ENCODE peak calls at places on chromosomes 4 and X, in four cellular contexts. J is lung, E is brain microvascular endothelial cell, O is astrocyte of the cerebellum. D is an unnamed sample.

GRCh38 chr4:101345596-101346311 is 1.6 kb downstream of the PPP3CA start:
- DNase-seq in J (peak), E (peak), O (no peak), D (no peak)

GRCh38 chr4:71974681-71975080 is 57.1 kb upstream of the NPFFR2 start:
- DNase-seq in J (no peak), E (peak), O (peak), D (peak)

GRCh38 chr4:12445711-12446110 is 1017.0 kb upstream of the HS3ST1 start:
- DNase-seq in J (no peak), E (no peak), O (no peak), D (no peak)

GRCh38 chrX:37367946-37368345 is 18.8 kb downstream of the PRRG1 start:
- DNase-seq in J (no peak), E (no peak), O (no peak), D (no peak)

GRCh38 chrX:51420610-51421009 is 75.8 kb downstream of the NUDT11 start:
- DNase-seq in J (no peak), E (peak), O (peak), D (no peak)

GRCh38 chrX:10216208-10216607 is 59.4 kb downstream of the CLCN4 start:
- DNase-seq in J (no peak), E (no peak), O (no peak), D (no peak)

GRCh38 chrX:153995504-153995903 is 22.9 kb downstream of the TMEM187 start:
- DNase-seq in J (no peak), E (no peak), O (no peak), D (no peak)

GRCh38 chr4:128725405-128725804 is 84.1 kb upstream of the JADE1 start:
- DNase-seq in J (no peak), E (no peak), O (no peak), D (no peak)

GRCh38 chr4:119785963-119786362 is 157.4 kb upstream of the PDE5A start:
- DNase-seq in J (no peak), E (peak), O (peak), D (no peak)

GRCh38 chr4:35934370-35934981 is 309.8 kb downstream of the ARAP2 start:
- DNase-seq in J (no peak), E (no peak), O (peak), D (no peak)

GRCh38 chr4:54281060-54281781 is 52.1 kb downstream of the PDGFRA start:
- DNase-seq in J (peak), E (peak), O (peak), D (peak)

GRCh38 chr4:1008840-1009646 is 2.4 kb upstream of the FGFRL1 start:
- DNase-seq in J (peak), E (no peak), O (no peak), D (no peak)

GRCh38 chrX:350148-350533 is 31.5 kb upstream of the GTPBP6 start:
- DNase-seq in J (no peak), E (no peak), O (no peak), D (no peak)

GRCh38 chr4:7600247-7600646 is 165.5 kb upstream of the PSAPL1 start:
- DNase-seq in J (no peak), E (no peak), O (no peak), D (no peak)

GRCh38 chr4:48121180-48121579 is 12.9 kb downstream of the TXK start:
- DNase-seq in J (no peak), E (no peak), O (no peak), D (no peak)

GRCh38 chrX:9880237-9880636 is 86.9 kb upstream of the CLDN34 start:
- DNase-seq in J (no peak), E (no peak), O (no peak), D (no peak)

GRCh38 chr4:165347647-165348569 is 20.4 kb downstream of the MSMO1 start:
- DNase-seq in J (no peak), E (no peak), O (no peak), D (no peak)

GRCh38 chr4:165345663-165346417 is 18.4 kb downstream of the MSMO1 start:
- DNase-seq in J (no peak), E (no peak), O (no peak), D (no peak)

DNA sequence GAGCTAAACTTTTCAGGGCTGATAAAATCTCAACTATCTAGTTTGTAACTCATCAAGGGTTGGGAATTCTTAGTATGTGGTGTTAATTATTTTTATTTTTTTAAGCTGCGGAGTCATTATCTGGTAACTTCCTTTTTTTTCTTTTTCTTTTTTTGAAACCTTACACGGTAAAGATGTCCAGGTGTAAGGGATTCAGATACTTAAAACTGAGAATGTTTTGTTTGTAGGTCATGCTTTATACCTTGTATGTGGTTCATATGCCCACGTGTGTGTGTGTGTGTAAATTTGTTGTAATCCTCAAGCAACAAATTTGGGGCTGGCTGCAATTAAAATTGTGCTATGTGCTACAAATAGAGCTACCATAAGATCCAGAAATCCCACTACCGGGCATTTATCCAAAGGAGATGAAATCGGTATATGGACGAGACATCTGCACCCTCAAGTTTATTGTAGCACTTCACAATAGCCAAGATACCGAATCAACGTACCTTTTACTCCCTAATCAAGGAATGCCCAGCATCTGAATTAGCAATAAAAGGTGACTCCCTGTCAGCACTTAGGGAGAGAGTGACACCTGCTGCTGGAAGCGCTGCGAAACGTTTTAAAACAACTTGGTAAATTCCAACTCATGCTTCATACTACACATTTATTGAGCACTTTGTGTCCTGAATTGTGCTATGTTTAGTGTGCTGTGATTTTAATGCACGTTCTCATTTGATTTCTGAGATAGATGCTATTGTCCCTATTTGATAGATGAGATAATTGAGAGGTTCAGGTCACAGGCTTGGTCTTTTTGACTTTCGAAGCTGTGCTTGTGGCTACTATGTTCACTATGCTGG is 16.1 kb downstream of the MSMO1 start:
- DNase-seq in J (no peak), E (no peak), O (no peak), D (no peak)
- TF ChIP-seq CTCF in J (no peak), E (peak), O (peak), D (peak)

DNA sequence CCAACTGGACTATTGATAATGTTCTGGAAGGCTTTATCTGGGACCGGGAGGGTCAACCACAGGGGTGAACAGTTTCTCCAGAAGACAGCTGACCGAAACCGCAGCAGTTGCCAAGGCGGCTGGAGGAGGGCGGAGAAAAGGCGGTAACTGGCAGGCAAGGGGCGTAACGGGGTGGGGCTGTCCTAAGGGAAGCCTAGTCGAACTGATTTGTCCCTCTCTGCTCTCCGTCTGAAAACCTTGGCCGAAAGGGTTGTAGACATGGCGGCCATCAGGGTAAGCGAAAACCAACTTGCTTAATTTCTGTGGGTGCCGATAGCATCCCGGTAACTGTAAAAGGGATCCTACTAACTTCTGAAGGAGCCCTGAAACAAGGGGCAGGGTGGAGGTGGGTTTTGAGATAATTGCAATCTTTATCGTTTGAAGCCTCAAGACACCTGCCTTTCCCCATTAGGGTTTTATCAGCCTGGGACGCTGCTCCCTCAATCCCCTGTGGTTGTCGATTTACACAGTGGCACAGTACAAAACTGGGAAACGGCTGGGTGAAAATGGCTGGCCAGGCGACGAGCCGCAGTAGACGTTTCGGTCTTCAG is at the start of gene APOOL:
- DNase-seq in J (peak), E (peak), O (peak), D (peak)
- H3K4me3 ChIP-seq in J (peak), E (peak), O (peak), D (peak)

GRCh38 chrX:44303119-44303518 is 40.4 kb downstream of the EFHC2 start:
- DNase-seq in J (no peak), E (no peak), O (no peak), D (no peak)
- TF ChIP-seq CTCF in J (no peak), E (no peak), O (no peak), D (no peak)

DNA sequence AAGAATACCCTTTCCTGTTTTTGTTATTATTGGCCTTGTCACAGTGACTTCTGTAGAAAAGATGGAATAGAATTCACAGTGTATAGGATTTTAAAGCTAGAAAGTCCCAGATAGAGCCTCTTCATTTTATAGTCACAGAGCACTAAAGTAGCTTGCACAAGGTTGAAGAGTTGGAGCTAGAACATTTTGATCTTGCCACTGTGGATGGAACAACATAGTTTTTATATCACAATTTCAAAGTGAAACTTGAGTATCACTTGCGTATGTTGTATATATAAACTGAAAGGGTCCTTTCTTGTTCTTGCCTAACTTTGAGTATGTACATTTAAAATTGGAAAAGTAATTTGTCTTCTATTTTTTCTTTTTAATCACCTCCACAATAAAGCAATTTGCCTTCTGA is 2.7 kb downstream of the USO1 start:
- DNase-seq in J (no peak), E (no peak), O (no peak), D (no peak)
- H3K4me3 ChIP-seq in J (no peak), E (no peak), O (no peak), D (no peak)

D was measured in retinal pigment epithelial cell.